ENCODE peak calls at places on chromosomes 2 and 18, in four cellular contexts. One of them, this sample, is unnamed.

GRCh38 chr2:202135111-202135874 is 62.2 kb downstream of the KIAA2012 start:
- DNase-seq in WTC11: no peak
- DNase-seq in K562: no peak
- DNase-seq in GM12878: no peak
- DNase-seq in this sample: no peak

GRCh38 chr18:69956037-69956436 is 8.4 kb upstream of the CD226 start:
- DNase-seq in WTC11: no peak
- DNase-seq in K562: no peak
- DNase-seq in GM12878: no peak
- DNase-seq in this sample: no peak

GRCh38 chr2:127218843-127219715 is 1.0 kb downstream of the CYP27C1 start:
- DNase-seq in WTC11: peak; percentile 56
- DNase-seq in K562: no peak
- DNase-seq in GM12878: no peak
- DNase-seq in this sample: no peak

GRCh38 chr2:54639609-54640008 is 83.9 kb upstream of the EML6 start:
- DNase-seq in WTC11: no peak
- DNase-seq in K562: no peak
- DNase-seq in GM12878: no peak
- DNase-seq in this sample: no peak

GRCh38 chr18:31101148-31102019 is 837 bp downstream of the DSC2 start:
- DNase-seq in WTC11: peak; percentile 73
- DNase-seq in K562: peak; percentile 60
- DNase-seq in GM12878: no peak
- DNase-seq in this sample: peak; percentile 37

GRCh38 chr18:28147674-28148171 is 29.2 kb downstream of the CDH2 start:
- DNase-seq in WTC11: no peak
- DNase-seq in K562: no peak
- DNase-seq in GM12878: no peak
- DNase-seq in this sample: peak; percentile 24

GRCh38 chr2:119857742-119858141 is 98.0 kb downstream of the PTPN4 start:
- DNase-seq in WTC11: no peak
- DNase-seq in K562: no peak
- DNase-seq in GM12878: no peak
- DNase-seq in this sample: no peak

GRCh38 chr2:207911856-207912255 is 113.5 kb downstream of the PLEKHM3 start:
- DNase-seq in WTC11: no peak
- DNase-seq in K562: no peak
- DNase-seq in GM12878: no peak
- DNase-seq in this sample: no peak

GRCh38 chr2:217382794-217383193 is 522.9 kb upstream of the TNP1 start:
- DNase-seq in WTC11: no peak
- DNase-seq in K562: no peak
- DNase-seq in GM12878: no peak
- DNase-seq in this sample: no peak

GRCh38 chr2:3267549-3267867 is 110.1 kb downstream of the EIPR1 start:
- DNase-seq in WTC11: no peak
- DNase-seq in K562: no peak
- DNase-seq in GM12878: no peak
- DNase-seq in this sample: no peak

GRCh38 chr2:135984199-135985017 is 1.0 kb downstream of the DARS1 start:
- DNase-seq in WTC11: no peak
- DNase-seq in K562: peak; percentile 11
- DNase-seq in GM12878: peak; percentile 84
- DNase-seq in this sample: no peak

GRCh38 chr2:68475110-68475509 is 7.7 kb downstream of the APLF start:
- DNase-seq in WTC11: no peak
- DNase-seq in K562: no peak
- DNase-seq in GM12878: no peak
- DNase-seq in this sample: no peak

GRCh38 chr18:76476665-76477561 is 18.1 kb downstream of the ZNF516 start:
- DNase-seq in WTC11: no peak
- DNase-seq in K562: no peak
- DNase-seq in GM12878: no peak
- DNase-seq in this sample: peak; percentile 88

GRCh38 chr2:146363731-146364130 is 1481.1 kb upstream of the ACVR2A start:
- DNase-seq in WTC11: no peak
- DNase-seq in K562: no peak
- DNase-seq in GM12878: no peak
- DNase-seq in this sample: no peak

GRCh38 chr2:45001629-45002385 is 7.4 kb downstream of the SIX2 start:
- DNase-seq in WTC11: peak; percentile 61
- DNase-seq in K562: no peak
- DNase-seq in GM12878: no peak
- DNase-seq in this sample: no peak

GRCh38 chr2:164151518-164151917 is 415.7 kb upstream of the FIGN start:
- DNase-seq in WTC11: no peak
- DNase-seq in K562: no peak
- DNase-seq in GM12878: no peak
- DNase-seq in this sample: no peak

GRCh38 chr2:236338495-236339184 is 74.4 kb upstream of the ASB18 start:
- DNase-seq in WTC11: peak; percentile 48
- DNase-seq in K562: no peak
- DNase-seq in GM12878: no peak
- DNase-seq in this sample: no peak

GRCh38 chr2:56204556-56204955 is 20.8 kb downstream of the CCDC85A start:
- DNase-seq in WTC11: no peak
- DNase-seq in K562: no peak
- DNase-seq in GM12878: no peak
- DNase-seq in this sample: peak; percentile 77

GRCh38 chr2:129024796-129025195 is 706.1 kb upstream of the HS6ST1 start:
- DNase-seq in WTC11: no peak
- DNase-seq in K562: no peak
- DNase-seq in GM12878: no peak
- DNase-seq in this sample: no peak

GRCh38 chr2:45699032-45699658 is 47.7 kb downstream of the PRKCE start:
- DNase-seq in WTC11: no peak
- DNase-seq in K562: no peak
- DNase-seq in GM12878: no peak
- DNase-seq in this sample: no peak

GRCh38 chr2:115596659-115597375 is 1154.4 kb downstream of the DPP10 start:
- DNase-seq in WTC11: no peak
- DNase-seq in K562: no peak
- DNase-seq in GM12878: no peak
- DNase-seq in this sample: no peak

GRCh38 chr2:71603311-71603794 is 150.0 kb downstream of the DYSF start:
- DNase-seq in WTC11: peak; percentile 7
- DNase-seq in K562: no peak
- DNase-seq in GM12878: no peak
- DNase-seq in this sample: no peak

GRCh38 chr2:12807907-12808810 is 91.4 kb downstream of the TRIB2 start:
- DNase-seq in WTC11: no peak
- DNase-seq in K562: no peak
- DNase-seq in GM12878: no peak
- DNase-seq in this sample: no peak

GRCh38 chr2:168685619-168686453 is 116.6 kb upstream of the NOSTRIN start:
- DNase-seq in WTC11: no peak
- DNase-seq in K562: peak; percentile 23
- DNase-seq in GM12878: no peak
- DNase-seq in this sample: no peak

GRCh38 chr18:73688851-73689659 is 458.6 kb downstream of the FBXO15 start:
- DNase-seq in WTC11: no peak
- DNase-seq in K562: no peak
- DNase-seq in GM12878: peak; percentile 20
- DNase-seq in this sample: no peak

GRCh38 chr2:222305510-222306392 is 7.0 kb upstream of the PAX3 start:
- DNase-seq in WTC11: no peak
- DNase-seq in K562: no peak
- DNase-seq in GM12878: no peak
- DNase-seq in this sample: no peak

GRCh38 chr2:196962325-196962724 is 35.8 kb upstream of the PGAP1 start:
- DNase-seq in WTC11: no peak
- DNase-seq in K562: no peak
- DNase-seq in GM12878: no peak
- DNase-seq in this sample: no peak

GRCh38 chr18:58387716-58388115 is 241.2 kb downstream of the ALPK2 start:
- DNase-seq in WTC11: no peak
- DNase-seq in K562: no peak
- DNase-seq in GM12878: no peak
- DNase-seq in this sample: no peak

GRCh38 chr2:140242889-140243288 is 1462.7 kb upstream of the NXPH2 start:
- DNase-seq in WTC11: no peak
- DNase-seq in K562: no peak
- DNase-seq in GM12878: no peak
- DNase-seq in this sample: no peak

GRCh38 chr18:78891185-78891762 is 88.3 kb upstream of the SALL3 start:
- DNase-seq in WTC11: no peak
- DNase-seq in K562: no peak
- DNase-seq in GM12878: no peak
- DNase-seq in this sample: no peak

GRCh38 chr2:15800489-15801329 is 139.6 kb upstream of the MYCN start:
- DNase-seq in WTC11: peak; percentile 40
- DNase-seq in K562: no peak
- DNase-seq in GM12878: no peak
- DNase-seq in this sample: peak; percentile 68

GRCh38 chr2:73107211-73107926 is 5.4 kb downstream of the RAB11FIP5 start:
- DNase-seq in WTC11: no peak
- DNase-seq in K562: no peak
- DNase-seq in GM12878: no peak
- DNase-seq in this sample: no peak

GRCh38 chr2:147098946-147099345 is 745.9 kb upstream of the ACVR2A start:
- DNase-seq in WTC11: no peak
- DNase-seq in K562: no peak
- DNase-seq in GM12878: no peak
- DNase-seq in this sample: no peak

GRCh38 chr2:143730155-143730949 is 601.1 kb downstream of the ARHGAP15 start:
- DNase-seq in WTC11: no peak
- DNase-seq in K562: no peak
- DNase-seq in GM12878: peak; percentile 33
- DNase-seq in this sample: no peak

GRCh38 chr18:52118684-52119083 is 221.3 kb upstream of the DCC start:
- DNase-seq in WTC11: no peak
- DNase-seq in K562: no peak
- DNase-seq in GM12878: no peak
- DNase-seq in this sample: no peak

GRCh38 chr2:53826587-53827397 is 33.0 kb downstream of the GPR75 start:
- DNase-seq in WTC11: no peak
- DNase-seq in K562: no peak
- DNase-seq in GM12878: no peak
- DNase-seq in this sample: peak; percentile 100

GRCh38 chr18:49837889-49838288 is 24.6 kb upstream of the ACAA2 start:
- DNase-seq in WTC11: no peak
- DNase-seq in K562: no peak
- DNase-seq in GM12878: no peak
- DNase-seq in this sample: peak; percentile 73

GRCh38 chr2:16960579-16960978 is 294.9 kb upstream of the CYRIA start:
- DNase-seq in WTC11: no peak
- DNase-seq in K562: no peak
- DNase-seq in GM12878: peak; percentile 12
- DNase-seq in this sample: no peak

GRCh38 chr2:11631462-11631861 is 38.5 kb downstream of the NTSR2 start:
- DNase-seq in WTC11: no peak
- DNase-seq in K562: no peak
- DNase-seq in GM12878: no peak
- DNase-seq in this sample: no peak
- TF ChIP-seq ETV6 in WTC11: no peak
- TF ChIP-seq ETV6 in K562: no peak
- TF ChIP-seq ETV6 in GM12878: no peak
- TF ChIP-seq ETV6 in this sample: no peak

GRCh38 chr2:167258712-167259111 is 370.4 kb downstream of the XIRP2 start:
- DNase-seq in WTC11: no peak
- DNase-seq in K562: no peak
- DNase-seq in GM12878: no peak
- DNase-seq in this sample: no peak

GRCh38 chr2:167249197-167249596 is 360.9 kb downstream of the XIRP2 start:
- DNase-seq in WTC11: no peak
- DNase-seq in K562: no peak
- DNase-seq in GM12878: no peak
- DNase-seq in this sample: no peak

GRCh38 chr2:167253025-167253424 is 364.7 kb downstream of the XIRP2 start:
- DNase-seq in WTC11: no peak
- DNase-seq in K562: no peak
- DNase-seq in GM12878: no peak
- DNase-seq in this sample: peak; percentile 10
- TF ChIP-seq ETV6 in WTC11: no peak
- TF ChIP-seq ETV6 in K562: no peak
- TF ChIP-seq ETV6 in GM12878: no peak
- TF ChIP-seq ETV6 in this sample: no peak

GRCh38 chr2:97785818-97786217 is 72.4 kb downstream of the ZAP70 start:
- DNase-seq in WTC11: no peak
- DNase-seq in K562: no peak
- DNase-seq in GM12878: no peak
- DNase-seq in this sample: no peak
- TF ChIP-seq ETV6 in WTC11: no peak
- TF ChIP-seq ETV6 in K562: no peak
- TF ChIP-seq ETV6 in GM12878: no peak
- TF ChIP-seq ETV6 in this sample: no peak

GRCh38 chr2:199602271-199602895 is 144.6 kb upstream of the SATB2 start:
- DNase-seq in WTC11: peak; percentile 25
- DNase-seq in K562: no peak
- DNase-seq in GM12878: no peak
- DNase-seq in this sample: peak; percentile 19
- TF ChIP-seq ETV6 in WTC11: no peak
- TF ChIP-seq ETV6 in K562: no peak
- TF ChIP-seq ETV6 in GM12878: no peak
- TF ChIP-seq ETV6 in this sample: no peak